ENCODE peak calls at places on chromosomes 12 and 14, in seven cellular contexts. O, F, E, V, Q, G and I are unnamed samples.

GRCh38 chr12:66351301-66351700 is 49.0 kb downstream of the HELB start:
- DNase-seq in Q (no peak), O (no peak), V (no peak), G (no peak), E (no peak), F (no peak), I (no peak)

GRCh38 chr12:83971781-83972180 is 940.8 kb downstream of the SLC6A15 start:
- DNase-seq in F (no peak), V (no peak), O (no peak), Q (no peak), G (no peak), E (no peak), I (no peak)

GRCh38 chr14:75968461-75968860 is 13.3 kb downstream of the TGFB3 start:
- DNase-seq in Q (no peak), G (no peak), O (no peak), F (no peak), V (no peak), E (no peak), I (no peak)

GRCh38 chr14:72535485-72535884 is 358.4 kb downstream of the DPF3 start:
- DNase-seq in Q (no peak), G (no peak), F (no peak), E (no peak), V (peak; percentile 17), O (no peak), I (no peak)

GRCh38 chr14:24634158-24634557 is at the start of gene GZMB:
- DNase-seq in O (no peak), V (no peak), G (peak; percentile 14), Q (no peak), F (no peak), E (no peak), I (no peak)

GRCh38 chr12:124507188-124508109 is 60.0 kb downstream of the NCOR2 start:
- DNase-seq in V (no peak), F (no peak), O (peak; percentile 60), E (no peak), Q (no peak), G (peak; percentile 69), I (no peak)

GRCh38 chr12:82527165-82527780 is 159.4 kb upstream of the TMTC2 start:
- DNase-seq in V (peak; percentile 34), O (no peak), E (no peak), G (peak; percentile 64), Q (peak; percentile 53), F (peak; percentile 18), I (peak; percentile 37)

GRCh38 chr14:97977711-97978261 is 1180.6 kb downstream of the VRK1 start:
- DNase-seq in V (no peak), O (peak; percentile 72), G (no peak), E (peak; percentile 80), Q (peak; percentile 79), F (no peak), I (no peak)

GRCh38 chr12:121314441-121314840 is 17.9 kb upstream of the CAMKK2 start:
- DNase-seq in F (no peak), Q (no peak), O (no peak), G (no peak), E (no peak), V (no peak), I (no peak)

GRCh38 chr12:114391088-114391487 is 14.9 kb downstream of the TBX5 start:
- DNase-seq in Q (no peak), V (no peak), E (no peak), G (peak; percentile 75), F (peak; percentile 46), O (no peak), I (no peak)

GRCh38 chr14:65225299-65226159 is 123.2 kb upstream of the MAX start:
- DNase-seq in O (no peak), Q (no peak), V (no peak), E (no peak), F (no peak), G (no peak), I (no peak)

GRCh38 chr14:105847400-105847799 is 321.0 kb downstream of the TMEM121 start:
- DNase-seq in V (no peak), Q (no peak), F (no peak), G (no peak), O (no peak), E (no peak), I (no peak)